ENCODE peak calls at places on chromosomes 6 and 20, in five cellular contexts. X is body of pancreas, G is fibroblast of lung, S is A549, V is right atrium auricular region. P is an unnamed sample. For H3K9me3, the result is how much of the 10 kb centered on the place peaks cover.

GRCh38 chr20:3805594-3806264 is 9.6 kb downstream of the CDC25B start:
- DNase-seq in X (no peak), G (peak), S (peak), V (no peak), P (peak)

GRCh38 chr6:45801471-45802289 is 214.0 kb downstream of the CLIC5 start:
- DNase-seq in X (no peak), G (peak), S (no peak), V (no peak), P (no peak)

GRCh38 chr6:110826236-110827129 is 11.2 kb upstream of the CDK19 start:
- DNase-seq in X (no peak), G (no peak), S (no peak), V (peak), P (no peak)

GRCh38 chr6:72699142-72699541 is 77.3 kb downstream of the KCNQ5 start:
- DNase-seq in X (no peak), G (no peak), S (no peak), V (no peak), P (no peak)

GRCh38 chr6:94668896-94669295 is 908.4 kb upstream of the MANEA start:
- DNase-seq in X (no peak), G (no peak), S (no peak), V (no peak), P (no peak)

GRCh38 chr6:14844411-14844810 is 401.5 kb upstream of the JARID2 start:
- DNase-seq in X (no peak), G (no peak), S (no peak), V (no peak), P (no peak)

GRCh38 chr6:89368107-89368506 is 15.6 kb upstream of the UBE2J1 start:
- DNase-seq in X (peak), G (peak), S (peak), V (no peak), P (peak)

GRCh38 chr6:87122477-87122876 is 27.6 kb upstream of the CGA start:
- DNase-seq in X (no peak), G (no peak), S (no peak), V (no peak), P (no peak)

GRCh38 chr6:153312633-153313032 is 181.6 kb upstream of the RGS17 start:
- DNase-seq in X (peak), G (peak), S (peak), V (no peak), P (peak)

GRCh38 chr20:34232494-34233087 is 8.6 kb upstream of the ASIP start:
- DNase-seq in X (no peak), G (no peak), S (no peak), V (no peak), P (no peak)

GRCh38 chr6:30544666-30545272 is 11.5 kb downstream of the GNL1 start:
- DNase-seq in X (no peak), G (peak), S (peak), V (no peak), P (peak)

GRCh38 chr6:112251170-112251945 is 3.0 kb downstream of the LAMA4 start:
- DNase-seq in X (peak), G (peak), S (no peak), V (no peak), P (peak)

GRCh38 chr6:26016326-26017275 is 54.0 kb downstream of the TRIM38 start:
- DNase-seq in X (peak), G (peak), S (no peak), V (no peak), P (peak)

GRCh38 chr6:34484899-34485298 is 19.0 kb downstream of the PACSIN1 start:
- DNase-seq in X (no peak), G (no peak), S (no peak), V (no peak), P (no peak)

GRCh38 chr20:35791823-35792222 is 20.0 kb downstream of the PHF20 start:
- DNase-seq in X (no peak), G (peak), S (peak), V (no peak), P (peak)

GRCh38 chr6:169827372-169827771 is 76.0 kb downstream of the ERMARD start:
- DNase-seq in X (no peak), G (no peak), S (no peak), V (no peak), P (no peak)

GRCh38 chr20:63857751-63858392 is 3.4 kb upstream of the ABHD16B start:
- DNase-seq in X (no peak), G (no peak), S (no peak), V (no peak), P (no peak)

GRCh38 chr20:37756234-37756633 is 62.4 kb downstream of the CTNNBL1 start:
- DNase-seq in X (no peak), G (no peak), S (no peak), V (no peak), P (no peak)

GRCh38 chr6:63685453-63686379 is 50.1 kb downstream of the PHF3 start:
- DNase-seq in X (no peak), G (no peak), S (no peak), V (no peak), P (no peak)

GRCh38 chr6:168411793-168412192 is 29.2 kb upstream of the SMOC2 start:
- DNase-seq in X (no peak), G (no peak), S (no peak), V (no peak), P (no peak)

GRCh38 chr20:38591484-38592410 is 9.9 kb upstream of the ARHGAP40 start:
- DNase-seq in X (no peak), G (no peak), S (no peak), V (no peak), P (no peak)

GRCh38 chr6:52475307-52475706 is 55.2 kb downstream of the EFHC1 start:
- DNase-seq in X (no peak), G (no peak), S (no peak), V (no peak), P (peak)

GRCh38 chr6:51648236-51648635 is 439.2 kb downstream of the PKHD1 start:
- DNase-seq in X (no peak), G (no peak), S (no peak), V (no peak), P (no peak)

GRCh38 chr6:93567164-93567563 is 147.8 kb upstream of the EPHA7 start:
- DNase-seq in X (no peak), G (no peak), S (no peak), V (no peak), P (no peak)

GRCh38 chr6:50986319-50986718 is 167.6 kb downstream of the TFAP2B start:
- DNase-seq in X (no peak), G (no peak), S (no peak), V (no peak), P (no peak)

GRCh38 chr20:10308652-10309051 is 90.0 kb downstream of the SNAP25 start:
- DNase-seq in X (no peak), G (no peak), S (no peak), V (no peak), P (no peak)

GRCh38 chr6:85130743-85131142 is 319.1 kb upstream of the NT5E start:
- DNase-seq in X (no peak), G (no peak), S (no peak), V (no peak), P (no peak)

DNA sequence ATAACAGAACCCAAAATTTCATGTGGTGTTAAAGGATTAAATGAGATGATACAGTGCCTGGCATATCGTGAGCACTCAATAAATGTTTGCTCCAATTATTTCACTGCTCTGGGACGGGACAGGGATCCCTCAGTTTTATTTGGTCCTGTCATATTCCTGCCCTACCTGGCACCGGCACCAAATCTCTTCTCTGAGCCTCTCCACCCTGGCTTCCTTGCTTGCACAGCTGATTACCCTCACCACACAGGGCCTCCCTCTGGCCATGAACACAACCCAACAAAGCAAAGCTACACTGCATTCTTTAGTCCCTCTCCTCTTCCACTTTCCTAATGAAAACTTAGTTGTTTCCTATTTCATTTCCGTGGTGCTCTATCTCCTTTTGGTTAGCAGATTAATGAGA is 16.4 kb downstream of the CHD6 start:
- DNase-seq in X (no peak), G (no peak), S (no peak), V (no peak), P (no peak)
- H3K9me3 ChIP-seq in X (under half), G (under half), S (under half), V (under half), P (under half)

GRCh38 chr20:58293453-58293852 is 16.1 kb upstream of the RAB22A start:
- DNase-seq in X (peak), G (no peak), S (peak), V (no peak), P (no peak)

GRCh38 chr20:58289143-58289542 is 20.4 kb upstream of the RAB22A start:
- DNase-seq in X (peak), G (no peak), S (no peak), V (no peak), P (no peak)

GRCh38 chr20:58286729-58287128 is 22.8 kb upstream of the RAB22A start:
- DNase-seq in X (no peak), G (no peak), S (no peak), V (no peak), P (no peak)

GRCh38 chr20:58287638-58288037 is 21.9 kb upstream of the RAB22A start:
- DNase-seq in X (no peak), G (no peak), S (no peak), V (no peak), P (no peak)
- H3K4me3 ChIP-seq in X (no peak), G (no peak), S (no peak), V (no peak), P (no peak)

DNA sequence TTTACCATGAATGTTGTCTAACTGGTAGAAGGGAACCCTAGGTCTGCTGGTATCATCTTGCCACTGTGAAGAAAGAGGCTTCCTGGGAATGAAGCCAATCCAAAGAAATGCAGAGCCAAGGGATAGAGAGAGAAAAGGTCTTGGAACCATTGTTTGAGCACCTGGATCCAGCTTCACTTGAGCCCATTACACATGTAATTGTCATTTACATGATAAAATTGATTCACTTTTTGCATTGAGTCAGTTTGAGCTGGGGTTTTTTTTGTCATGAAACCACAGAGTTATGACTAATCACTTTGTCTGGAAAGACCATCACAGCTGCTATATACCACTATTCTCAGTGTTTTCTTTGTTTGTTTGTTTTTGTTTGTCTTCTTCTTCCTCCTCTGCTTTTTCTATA is 112.3 kb downstream of the CBLN4 start:
- DNase-seq in X (no peak), G (no peak), S (no peak), V (no peak), P (no peak)
- H3K9me3 ChIP-seq in X (under half), G (under half), S (under half), V (under half), P (under half)

DNA sequence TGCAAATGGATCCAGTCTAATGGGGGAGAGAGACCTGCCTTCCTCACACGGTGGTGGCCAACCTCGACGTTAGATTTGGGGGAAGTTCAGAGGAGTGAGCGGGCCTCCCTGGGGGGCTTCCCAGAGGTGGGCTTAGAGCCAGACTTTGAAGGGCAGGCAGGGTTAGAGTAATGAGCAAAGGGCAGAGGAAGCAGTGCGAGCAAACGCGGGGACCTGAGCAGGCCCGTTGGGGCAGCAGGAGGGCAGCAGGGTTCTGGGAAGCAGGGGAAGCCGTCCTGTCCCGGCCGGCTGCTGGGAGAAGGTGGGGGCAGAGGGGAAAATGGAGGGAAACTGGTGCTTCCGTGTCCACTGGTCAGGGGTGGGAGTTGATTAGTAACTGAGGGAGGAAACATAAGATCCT is 212.7 kb upstream of the QKI start:
- DNase-seq in X (no peak), G (no peak), S (no peak), V (no peak), P (no peak)
- H3K4me3 ChIP-seq in X (no peak), G (no peak), S (no peak), V (no peak), P (no peak)

GRCh38 chr6:352474-352873 is 39.1 kb upstream of the IRF4 start:
- DNase-seq in X (no peak), G (no peak), S (no peak), V (no peak), P (no peak)
- H3K9me3 ChIP-seq in X (under half), G (under half), S (under half), V (under half), P (under half)

P was measured in adipocyte.